ENCODE peak calls at places on chromosomes 3 and 15, in nine cellular contexts. One of them, this sample, is unnamed.

GRCh38 chr15:42053914-42054313 is 33.1 kb upstream of the PLA2G4E start:
- DNase-seq in HFFc6: no peak
- DNase-seq in neural crest cell: no peak
- DNase-seq in lower leg skin: no peak
- DNase-seq in PC-3: no peak
- DNase-seq in EL: no peak
- DNase-seq in NCI-H1105 treated with DMSO at 0.1 percent for 48 hours: no peak
- DNase-seq in cardiac muscle cell: no peak
- DNase-seq in substantia nigra: no peak
- DNase-seq in this sample: no peak

GRCh38 chr15:88334436-88334835 is 77.9 kb upstream of the NTRK3 start:
- DNase-seq in HFFc6: peak
- DNase-seq in neural crest cell: no peak
- DNase-seq in lower leg skin: no peak
- DNase-seq in PC-3: no peak
- DNase-seq in EL: peak
- DNase-seq in NCI-H1105 treated with DMSO at 0.1 percent for 48 hours: no peak
- DNase-seq in cardiac muscle cell: no peak
- DNase-seq in substantia nigra: no peak
- DNase-seq in this sample: peak

GRCh38 chr3:178623666-178624255 is 87.5 kb downstream of the KCNMB2 start:
- DNase-seq in HFFc6: no peak
- DNase-seq in neural crest cell: no peak
- DNase-seq in lower leg skin: no peak
- DNase-seq in PC-3: peak
- DNase-seq in EL: no peak
- DNase-seq in NCI-H1105 treated with DMSO at 0.1 percent for 48 hours: no peak
- DNase-seq in cardiac muscle cell: no peak
- DNase-seq in substantia nigra: no peak
- DNase-seq in this sample: no peak

GRCh38 chr15:70401709-70402108 is 304.0 kb upstream of the TLE3 start:
- DNase-seq in HFFc6: no peak
- DNase-seq in neural crest cell: no peak
- DNase-seq in lower leg skin: peak
- DNase-seq in PC-3: no peak
- DNase-seq in EL: no peak
- DNase-seq in NCI-H1105 treated with DMSO at 0.1 percent for 48 hours: no peak
- DNase-seq in cardiac muscle cell: no peak
- DNase-seq in substantia nigra: no peak
- DNase-seq in this sample: no peak

GRCh38 chr3:132256984-132257383 is 60.2 kb upstream of the ACP3 start:
- DNase-seq in HFFc6: no peak
- DNase-seq in neural crest cell: peak
- DNase-seq in lower leg skin: no peak
- DNase-seq in PC-3: peak
- DNase-seq in EL: peak
- DNase-seq in NCI-H1105 treated with DMSO at 0.1 percent for 48 hours: peak
- DNase-seq in cardiac muscle cell: peak
- DNase-seq in substantia nigra: no peak
- DNase-seq in this sample: peak

GRCh38 chr3:69292185-69292584 is 93.7 kb downstream of the FRMD4B start:
- DNase-seq in HFFc6: no peak
- DNase-seq in neural crest cell: no peak
- DNase-seq in lower leg skin: no peak
- DNase-seq in PC-3: no peak
- DNase-seq in EL: no peak
- DNase-seq in NCI-H1105 treated with DMSO at 0.1 percent for 48 hours: no peak
- DNase-seq in cardiac muscle cell: no peak
- DNase-seq in substantia nigra: no peak
- DNase-seq in this sample: no peak

GRCh38 chr3:58161435-58162398 is 49.1 kb downstream of the DNASE1L3 start:
- DNase-seq in HFFc6: peak
- DNase-seq in neural crest cell: no peak
- DNase-seq in lower leg skin: peak
- DNase-seq in PC-3: peak
- DNase-seq in EL: peak
- DNase-seq in NCI-H1105 treated with DMSO at 0.1 percent for 48 hours: no peak
- DNase-seq in cardiac muscle cell: no peak
- DNase-seq in substantia nigra: no peak
- DNase-seq in this sample: peak

GRCh38 chr3:177284383-177284881 is 87.2 kb upstream of the TBL1XR1 start:
- DNase-seq in HFFc6: no peak
- DNase-seq in neural crest cell: peak
- DNase-seq in lower leg skin: peak
- DNase-seq in PC-3: no peak
- DNase-seq in EL: peak
- DNase-seq in NCI-H1105 treated with DMSO at 0.1 percent for 48 hours: no peak
- DNase-seq in cardiac muscle cell: peak
- DNase-seq in substantia nigra: no peak
- DNase-seq in this sample: peak

GRCh38 chr3:107938128-107938527 is 152.7 kb downstream of the CD47 start:
- DNase-seq in HFFc6: peak
- DNase-seq in neural crest cell: no peak
- DNase-seq in lower leg skin: no peak
- DNase-seq in PC-3: peak
- DNase-seq in EL: peak
- DNase-seq in NCI-H1105 treated with DMSO at 0.1 percent for 48 hours: peak
- DNase-seq in cardiac muscle cell: peak
- DNase-seq in substantia nigra: no peak
- DNase-seq in this sample: peak

GRCh38 chr3:88149516-88150362 is at the start of gene C3orf38:
- DNase-seq in HFFc6: peak
- DNase-seq in neural crest cell: peak
- DNase-seq in lower leg skin: peak
- DNase-seq in PC-3: peak
- DNase-seq in EL: peak
- DNase-seq in NCI-H1105 treated with DMSO at 0.1 percent for 48 hours: peak
- DNase-seq in cardiac muscle cell: peak
- DNase-seq in substantia nigra: peak
- DNase-seq in this sample: peak